ENCODE peak calls at places on chromosome 6, in eight cellular contexts. One of them, this sample, is unnamed.

GRCh38 chr6:109351231-109352132 is 30.8 kb downstream of the CD164 start:
- DNase-seq in omental fat pad: no peak
- DNase-seq in glomerular endothelial cell: no peak
- DNase-seq in H9: no peak
- DNase-seq in NT2/D1: no peak
- DNase-seq in tibial artery: peak; percentile 30
- DNase-seq in stimulated activated CD4-positive, alpha-beta T cell treated with anti-CD3 and anti-CD28 coated beads, Interleukin-15, amount 100 ng/mL, for 1 hour: no peak
- DNase-seq in ecto neural progenitor cell: no peak
- DNase-seq in this sample: no peak

GRCh38 chr6:11469684-11470083 is 67.9 kb upstream of the TMEM170B start:
- DNase-seq in omental fat pad: no peak
- DNase-seq in glomerular endothelial cell: no peak
- DNase-seq in H9: no peak
- DNase-seq in NT2/D1: no peak
- DNase-seq in tibial artery: no peak
- DNase-seq in stimulated activated CD4-positive, alpha-beta T cell treated with anti-CD3 and anti-CD28 coated beads, Interleukin-15, amount 100 ng/mL, for 1 hour: no peak
- DNase-seq in ecto neural progenitor cell: no peak
- DNase-seq in this sample: no peak

GRCh38 chr6:67854098-67854497 is 781.0 kb upstream of the ADGRB3 start:
- DNase-seq in omental fat pad: no peak
- DNase-seq in glomerular endothelial cell: no peak
- DNase-seq in H9: no peak
- DNase-seq in NT2/D1: no peak
- DNase-seq in tibial artery: no peak
- DNase-seq in stimulated activated CD4-positive, alpha-beta T cell treated with anti-CD3 and anti-CD28 coated beads, Interleukin-15, amount 100 ng/mL, for 1 hour: no peak
- DNase-seq in ecto neural progenitor cell: no peak
- DNase-seq in this sample: no peak

GRCh38 chr6:68502946-68503345 is 132.1 kb upstream of the ADGRB3 start:
- DNase-seq in omental fat pad: no peak
- DNase-seq in glomerular endothelial cell: no peak
- DNase-seq in H9: no peak
- DNase-seq in NT2/D1: no peak
- DNase-seq in tibial artery: no peak
- DNase-seq in stimulated activated CD4-positive, alpha-beta T cell treated with anti-CD3 and anti-CD28 coated beads, Interleukin-15, amount 100 ng/mL, for 1 hour: no peak
- DNase-seq in ecto neural progenitor cell: no peak
- DNase-seq in this sample: no peak

GRCh38 chr6:110041830-110042229 is 63.7 kb downstream of the GPR6 start:
- DNase-seq in omental fat pad: no peak
- DNase-seq in glomerular endothelial cell: no peak
- DNase-seq in H9: no peak
- DNase-seq in NT2/D1: no peak
- DNase-seq in tibial artery: no peak
- DNase-seq in stimulated activated CD4-positive, alpha-beta T cell treated with anti-CD3 and anti-CD28 coated beads, Interleukin-15, amount 100 ng/mL, for 1 hour: no peak
- DNase-seq in ecto neural progenitor cell: no peak
- DNase-seq in this sample: no peak

GRCh38 chr6:710601-711571 is 17.9 kb upstream of the EXOC2 start:
- DNase-seq in omental fat pad: peak; percentile 32
- DNase-seq in glomerular endothelial cell: no peak
- DNase-seq in H9: peak; percentile 60
- DNase-seq in NT2/D1: no peak
- DNase-seq in tibial artery: peak; percentile 48
- DNase-seq in stimulated activated CD4-positive, alpha-beta T cell treated with anti-CD3 and anti-CD28 coated beads, Interleukin-15, amount 100 ng/mL, for 1 hour: peak; percentile 27
- DNase-seq in ecto neural progenitor cell: peak; percentile 73
- DNase-seq in this sample: peak; percentile 56

GRCh38 chr6:124961784-124962611 is at the start of gene RNF217:
- DNase-seq in omental fat pad: no peak
- DNase-seq in glomerular endothelial cell: no peak
- DNase-seq in H9: peak; percentile 49
- DNase-seq in NT2/D1: no peak
- DNase-seq in tibial artery: peak; percentile 69
- DNase-seq in stimulated activated CD4-positive, alpha-beta T cell treated with anti-CD3 and anti-CD28 coated beads, Interleukin-15, amount 100 ng/mL, for 1 hour: no peak
- DNase-seq in ecto neural progenitor cell: peak; percentile 74
- DNase-seq in this sample: peak; percentile 73

GRCh38 chr6:36908758-36909157 is 23.0 kb downstream of the C6orf89 start:
- DNase-seq in omental fat pad: no peak
- DNase-seq in glomerular endothelial cell: no peak
- DNase-seq in H9: no peak
- DNase-seq in NT2/D1: no peak
- DNase-seq in tibial artery: no peak
- DNase-seq in stimulated activated CD4-positive, alpha-beta T cell treated with anti-CD3 and anti-CD28 coated beads, Interleukin-15, amount 100 ng/mL, for 1 hour: no peak
- DNase-seq in ecto neural progenitor cell: no peak
- DNase-seq in this sample: no peak

GRCh38 chr6:23591761-23592160 is 534.3 kb upstream of the NRSN1 start:
- DNase-seq in omental fat pad: no peak
- DNase-seq in glomerular endothelial cell: no peak
- DNase-seq in H9: peak; percentile 61
- DNase-seq in NT2/D1: no peak
- DNase-seq in tibial artery: no peak
- DNase-seq in stimulated activated CD4-positive, alpha-beta T cell treated with anti-CD3 and anti-CD28 coated beads, Interleukin-15, amount 100 ng/mL, for 1 hour: no peak
- DNase-seq in ecto neural progenitor cell: no peak
- DNase-seq in this sample: no peak

GRCh38 chr6:6915813-6916547 is 191.8 kb upstream of the RREB1 start:
- DNase-seq in omental fat pad: no peak
- DNase-seq in glomerular endothelial cell: no peak
- DNase-seq in H9: no peak
- DNase-seq in NT2/D1: no peak
- DNase-seq in tibial artery: peak; percentile 77
- DNase-seq in stimulated activated CD4-positive, alpha-beta T cell treated with anti-CD3 and anti-CD28 coated beads, Interleukin-15, amount 100 ng/mL, for 1 hour: no peak
- DNase-seq in ecto neural progenitor cell: no peak
- DNase-seq in this sample: peak; percentile 76

GRCh38 chr6:167699141-167700036 is 127.3 kb upstream of the AFDN start:
- DNase-seq in omental fat pad: no peak
- DNase-seq in glomerular endothelial cell: peak; percentile 44
- DNase-seq in H9: no peak
- DNase-seq in NT2/D1: no peak
- DNase-seq in tibial artery: peak; percentile 79
- DNase-seq in stimulated activated CD4-positive, alpha-beta T cell treated with anti-CD3 and anti-CD28 coated beads, Interleukin-15, amount 100 ng/mL, for 1 hour: peak; percentile 32
- DNase-seq in ecto neural progenitor cell: no peak
- DNase-seq in this sample: peak; percentile 59

GRCh38 chr6:15087234-15087633 is 158.6 kb upstream of the JARID2 start:
- DNase-seq in omental fat pad: no peak
- DNase-seq in glomerular endothelial cell: no peak
- DNase-seq in H9: no peak
- DNase-seq in NT2/D1: no peak
- DNase-seq in tibial artery: no peak
- DNase-seq in stimulated activated CD4-positive, alpha-beta T cell treated with anti-CD3 and anti-CD28 coated beads, Interleukin-15, amount 100 ng/mL, for 1 hour: no peak
- DNase-seq in ecto neural progenitor cell: no peak
- DNase-seq in this sample: no peak

GRCh38 chr6:3766219-3766618 is 14.7 kb upstream of the PXDC1 start:
- DNase-seq in omental fat pad: no peak
- DNase-seq in glomerular endothelial cell: no peak
- DNase-seq in H9: no peak
- DNase-seq in NT2/D1: no peak
- DNase-seq in tibial artery: no peak
- DNase-seq in stimulated activated CD4-positive, alpha-beta T cell treated with anti-CD3 and anti-CD28 coated beads, Interleukin-15, amount 100 ng/mL, for 1 hour: no peak
- DNase-seq in ecto neural progenitor cell: no peak
- DNase-seq in this sample: no peak

GRCh38 chr6:56949261-56949660 is 5.6 kb upstream of the BEND6 start:
- DNase-seq in omental fat pad: no peak
- DNase-seq in glomerular endothelial cell: no peak
- DNase-seq in H9: no peak
- DNase-seq in NT2/D1: no peak
- DNase-seq in tibial artery: no peak
- DNase-seq in stimulated activated CD4-positive, alpha-beta T cell treated with anti-CD3 and anti-CD28 coated beads, Interleukin-15, amount 100 ng/mL, for 1 hour: no peak
- DNase-seq in ecto neural progenitor cell: no peak
- DNase-seq in this sample: no peak

GRCh38 chr6:113594726-113595125 is 262.4 kb upstream of the MARCKS start:
- DNase-seq in omental fat pad: no peak
- DNase-seq in glomerular endothelial cell: no peak
- DNase-seq in H9: no peak
- DNase-seq in NT2/D1: no peak
- DNase-seq in tibial artery: no peak
- DNase-seq in stimulated activated CD4-positive, alpha-beta T cell treated with anti-CD3 and anti-CD28 coated beads, Interleukin-15, amount 100 ng/mL, for 1 hour: no peak
- DNase-seq in ecto neural progenitor cell: no peak
- DNase-seq in this sample: no peak

GRCh38 chr6:116779569-116780164 is 14.1 kb upstream of the FAM162B start:
- DNase-seq in omental fat pad: no peak
- DNase-seq in glomerular endothelial cell: peak; percentile 22
- DNase-seq in H9: no peak
- DNase-seq in NT2/D1: no peak
- DNase-seq in tibial artery: no peak
- DNase-seq in stimulated activated CD4-positive, alpha-beta T cell treated with anti-CD3 and anti-CD28 coated beads, Interleukin-15, amount 100 ng/mL, for 1 hour: no peak
- DNase-seq in ecto neural progenitor cell: no peak
- DNase-seq in this sample: no peak

GRCh38 chr6:57116776-57117175 is 26.8 kb downstream of the ZNF451 start:
- DNase-seq in omental fat pad: no peak
- DNase-seq in glomerular endothelial cell: no peak
- DNase-seq in H9: no peak
- DNase-seq in NT2/D1: no peak
- DNase-seq in tibial artery: no peak
- DNase-seq in stimulated activated CD4-positive, alpha-beta T cell treated with anti-CD3 and anti-CD28 coated beads, Interleukin-15, amount 100 ng/mL, for 1 hour: no peak
- DNase-seq in ecto neural progenitor cell: no peak
- DNase-seq in this sample: no peak

GRCh38 chr6:127606131-127606562 is 29.2 kb downstream of the C6orf58 start:
- DNase-seq in omental fat pad: no peak
- DNase-seq in glomerular endothelial cell: peak; percentile 18
- DNase-seq in H9: peak; percentile 56
- DNase-seq in NT2/D1: peak; percentile 13
- DNase-seq in tibial artery: no peak
- DNase-seq in stimulated activated CD4-positive, alpha-beta T cell treated with anti-CD3 and anti-CD28 coated beads, Interleukin-15, amount 100 ng/mL, for 1 hour: no peak
- DNase-seq in ecto neural progenitor cell: peak; percentile 50
- DNase-seq in this sample: peak; percentile 15

GRCh38 chr6:68238097-68238597 is 396.9 kb upstream of the ADGRB3 start:
- DNase-seq in omental fat pad: no peak
- DNase-seq in glomerular endothelial cell: no peak
- DNase-seq in H9: no peak
- DNase-seq in NT2/D1: no peak
- DNase-seq in tibial artery: no peak
- DNase-seq in stimulated activated CD4-positive, alpha-beta T cell treated with anti-CD3 and anti-CD28 coated beads, Interleukin-15, amount 100 ng/mL, for 1 hour: no peak
- DNase-seq in ecto neural progenitor cell: no peak
- DNase-seq in this sample: no peak

GRCh38 chr6:124970243-124970642 is 8.0 kb downstream of the RNF217 start:
- DNase-seq in omental fat pad: no peak
- DNase-seq in glomerular endothelial cell: no peak
- DNase-seq in H9: no peak
- DNase-seq in NT2/D1: no peak
- DNase-seq in tibial artery: no peak
- DNase-seq in stimulated activated CD4-positive, alpha-beta T cell treated with anti-CD3 and anti-CD28 coated beads, Interleukin-15, amount 100 ng/mL, for 1 hour: no peak
- DNase-seq in ecto neural progenitor cell: no peak
- DNase-seq in this sample: no peak